ENCODE peak calls at places on chromosomes 1 and 21, in five cellular contexts. J, Q, D, A and B are unnamed samples.

GRCh38 chr21:29704719-29705118 is 235.1 kb downstream of the GRIK1 start:
- DNase-seq in J (peak), Q (no peak), D (no peak), A (peak), B (peak)

GRCh38 chr1:206000641-206001339 is 2.4 kb downstream of the RAB7B start:
- DNase-seq in J (no peak), Q (no peak), D (no peak), A (no peak), B (no peak)

GRCh38 chr1:159817276-159818041 is 9.2 kb upstream of the SLAMF8 start:
- DNase-seq in J (no peak), Q (no peak), D (no peak), A (peak), B (peak)

GRCh38 chr1:176172215-176172614 is 34.9 kb downstream of the COP1 start:
- DNase-seq in J (no peak), Q (no peak), D (no peak), A (no peak), B (no peak)

GRCh38 chr1:171794085-171794484 is 12.6 kb downstream of the METTL13 start:
- DNase-seq in J (peak), Q (peak), D (no peak), A (peak), B (peak)

GRCh38 chr1:83546863-83547262 is 452.1 kb downstream of the TTLL7 start:
- DNase-seq in J (peak), Q (no peak), D (no peak), A (peak), B (no peak)

GRCh38 chr1:214187933-214188332 is 93.0 kb upstream of the SMYD2 start:
- DNase-seq in J (no peak), Q (no peak), D (no peak), A (no peak), B (no peak)

GRCh38 chr1:202212787-202213186 is 19.2 kb downstream of the LGR6 start:
- DNase-seq in J (no peak), Q (no peak), D (no peak), A (no peak), B (no peak)

GRCh38 chr21:36847189-36847588 is 119.3 kb downstream of the HLCS start:
- DNase-seq in J (peak), Q (no peak), D (no peak), A (peak), B (peak)

GRCh38 chr21:25568230-25568629 is 39.1 kb downstream of the MRPL39 start:
- DNase-seq in J (peak), Q (no peak), D (peak), A (peak), B (peak)

GRCh38 chr1:111852216-111852615 is 96.5 kb downstream of the DDX20 start:
- DNase-seq in J (no peak), Q (no peak), D (no peak), A (no peak), B (no peak)

GRCh38 chr1:150210086-150210485 is 25.8 kb downstream of the ANP32E start:
- DNase-seq in J (no peak), Q (no peak), D (no peak), A (no peak), B (no peak)

GRCh38 chr1:8055973-8056372 is 29.9 kb upstream of the ERRFI1 start:
- DNase-seq in J (peak), Q (no peak), D (no peak), A (peak), B (peak)

GRCh38 chr1:188584119-188584518 is 1755.4 kb downstream of the PLA2G4A start:
- DNase-seq in J (no peak), Q (no peak), D (no peak), A (peak), B (no peak)

GRCh38 chr1:218351617-218352438 is 6.7 kb downstream of the TGFB2 start:
- DNase-seq in J (peak), Q (peak), D (peak), A (peak), B (peak)

GRCh38 chr1:67479146-67479891 is 49.1 kb upstream of the SERBP1 start:
- DNase-seq in J (peak), Q (no peak), D (peak), A (peak), B (peak)

GRCh38 chr21:45180289-45180599 is 105.9 kb downstream of the ADARB1 start:
- DNase-seq in J (no peak), Q (no peak), D (no peak), A (no peak), B (no peak)

GRCh38 chr1:169113613-169114119 is 7.2 kb downstream of the ATP1B1 start:
- DNase-seq in J (peak), Q (no peak), D (no peak), A (peak), B (peak)

GRCh38 chr1:160081261-160081936 is at the start of gene KCNJ9:
- DNase-seq in J (no peak), Q (no peak), D (no peak), A (no peak), B (no peak)

GRCh38 chr1:163820748-163821147 is 499.0 kb downstream of the NUF2 start:
- DNase-seq in J (peak), Q (no peak), D (no peak), A (peak), B (no peak)

GRCh38 chr1:184502154-184502553 is 115.3 kb downstream of the C1orf21 start:
- DNase-seq in J (no peak), Q (no peak), D (no peak), A (no peak), B (no peak)

GRCh38 chr1:184504695-184505338 is 118.0 kb downstream of the C1orf21 start:
- DNase-seq in J (no peak), Q (no peak), D (no peak), A (no peak), B (no peak)

GRCh38 chr1:184503221-184503749 is 116.5 kb downstream of the C1orf21 start:
- DNase-seq in J (no peak), Q (no peak), D (no peak), A (no peak), B (no peak)

GRCh38 chr1:184506501-184506900 is 119.7 kb downstream of the C1orf21 start:
- DNase-seq in J (no peak), Q (no peak), D (no peak), A (no peak), B (no peak)

GRCh38 chr1:184504012-184504694 is 117.3 kb downstream of the C1orf21 start:
- DNase-seq in J (no peak), Q (no peak), D (no peak), A (no peak), B (no peak)
- H3K4me3 ChIP-seq in J (no peak), Q (no peak), D (no peak), A (no peak), B (no peak)

DNA sequence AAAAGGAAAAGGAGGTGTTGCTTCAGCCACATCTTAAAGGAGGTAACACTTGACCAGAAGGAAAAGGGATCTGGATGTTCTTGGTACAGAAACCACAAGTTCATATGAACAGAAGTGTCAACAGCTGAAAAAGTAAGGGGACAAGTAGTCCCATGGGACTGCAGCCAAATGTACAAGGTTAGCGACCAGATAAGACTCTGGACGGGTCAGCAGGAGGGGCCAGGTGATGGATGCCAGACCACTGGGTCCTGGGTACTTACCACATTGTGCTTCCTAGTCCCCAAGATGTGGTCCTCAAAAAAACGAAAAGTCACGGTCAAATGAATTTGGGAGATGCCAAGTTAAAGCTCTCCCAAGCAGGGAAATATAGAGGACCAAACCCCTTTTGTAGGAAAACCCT is 16.6 kb upstream of the BMP8A start:
- DNase-seq in J (no peak), Q (no peak), D (no peak), A (no peak), B (no peak)
- H3K4me3 ChIP-seq in J (no peak), Q (no peak), D (no peak), A (no peak), B (no peak)

GRCh38 chr1:28812669-28813468 is 899 bp downstream of the OPRD1 start:
- DNase-seq in J (no peak), Q (no peak), D (no peak), A (no peak), B (no peak)
- H3K4me3 ChIP-seq in J (no peak), Q (no peak), D (no peak), A (no peak), B (no peak)

DNA sequence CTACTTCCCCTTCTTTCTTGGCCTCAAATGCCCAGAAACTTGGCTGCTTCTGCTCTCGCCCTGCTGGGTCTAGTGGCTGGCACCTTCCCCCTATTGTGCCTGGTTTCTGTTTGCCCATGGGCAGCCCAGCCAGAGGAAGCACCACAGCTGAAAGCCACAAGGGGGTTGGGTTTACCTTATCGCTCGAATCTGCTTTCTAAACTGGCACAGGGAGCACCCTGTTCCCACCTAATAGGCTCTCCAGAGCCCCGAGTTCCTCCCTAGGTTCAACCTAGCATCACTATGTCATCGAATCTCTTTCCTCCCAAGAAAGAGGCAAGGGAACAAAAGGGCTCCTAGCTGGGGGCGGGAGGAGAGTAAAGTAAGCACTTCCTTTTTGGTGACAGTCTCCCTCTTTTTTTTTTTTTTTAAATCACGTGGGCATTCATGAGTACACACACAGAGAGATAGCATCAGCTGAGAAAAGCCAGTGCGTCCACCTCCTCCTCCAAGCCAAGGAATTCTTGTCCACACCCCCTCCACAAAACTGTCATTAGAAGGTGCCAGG is 72.8 kb downstream of the PLEKHA6 start:
- DNase-seq in J (no peak), Q (peak), D (peak), A (peak), B (no peak)
- H3K4me3 ChIP-seq in J (no peak), Q (peak), D (no peak), A (no peak), B (no peak)

GRCh38 chr1:58695206-58695605 is 4.7 kb downstream of the MYSM1 start:
- DNase-seq in J (peak), Q (no peak), D (no peak), A (no peak), B (no peak)
- H3K4me3 ChIP-seq in J (no peak), Q (no peak), D (no peak), A (no peak), B (no peak)

GRCh38 chr1:46203738-46204405 is 738 bp downstream of the LURAP1 start:
- DNase-seq in J (no peak), Q (no peak), D (no peak), A (no peak), B (peak)
- H3K4me3 ChIP-seq in J (peak), Q (no peak), D (peak), A (peak), B (peak)

GRCh38 chr1:173475564-173476196 is 1.5 kb upstream of the PRDX6 start:
- DNase-seq in J (peak), Q (no peak), D (no peak), A (peak), B (peak)
- H3K4me3 ChIP-seq in J (peak), Q (peak), D (no peak), A (peak), B (peak)

GRCh38 chr1:29258189-29258973 is 22.1 kb downstream of the PTPRU start:
- DNase-seq in J (peak), Q (no peak), D (no peak), A (no peak), B (no peak)

GRCh38 chr1:29259802-29260441 is 23.6 kb downstream of the PTPRU start:
- DNase-seq in J (peak), Q (peak), D (no peak), A (no peak), B (peak)

GRCh38 chr1:29256979-29257804 is 20.9 kb downstream of the PTPRU start:
- DNase-seq in J (peak), Q (no peak), D (no peak), A (peak), B (peak)

GRCh38 chr1:29260531-29260930 is 24.2 kb downstream of the PTPRU start:
- DNase-seq in J (no peak), Q (no peak), D (no peak), A (no peak), B (no peak)

DNA sequence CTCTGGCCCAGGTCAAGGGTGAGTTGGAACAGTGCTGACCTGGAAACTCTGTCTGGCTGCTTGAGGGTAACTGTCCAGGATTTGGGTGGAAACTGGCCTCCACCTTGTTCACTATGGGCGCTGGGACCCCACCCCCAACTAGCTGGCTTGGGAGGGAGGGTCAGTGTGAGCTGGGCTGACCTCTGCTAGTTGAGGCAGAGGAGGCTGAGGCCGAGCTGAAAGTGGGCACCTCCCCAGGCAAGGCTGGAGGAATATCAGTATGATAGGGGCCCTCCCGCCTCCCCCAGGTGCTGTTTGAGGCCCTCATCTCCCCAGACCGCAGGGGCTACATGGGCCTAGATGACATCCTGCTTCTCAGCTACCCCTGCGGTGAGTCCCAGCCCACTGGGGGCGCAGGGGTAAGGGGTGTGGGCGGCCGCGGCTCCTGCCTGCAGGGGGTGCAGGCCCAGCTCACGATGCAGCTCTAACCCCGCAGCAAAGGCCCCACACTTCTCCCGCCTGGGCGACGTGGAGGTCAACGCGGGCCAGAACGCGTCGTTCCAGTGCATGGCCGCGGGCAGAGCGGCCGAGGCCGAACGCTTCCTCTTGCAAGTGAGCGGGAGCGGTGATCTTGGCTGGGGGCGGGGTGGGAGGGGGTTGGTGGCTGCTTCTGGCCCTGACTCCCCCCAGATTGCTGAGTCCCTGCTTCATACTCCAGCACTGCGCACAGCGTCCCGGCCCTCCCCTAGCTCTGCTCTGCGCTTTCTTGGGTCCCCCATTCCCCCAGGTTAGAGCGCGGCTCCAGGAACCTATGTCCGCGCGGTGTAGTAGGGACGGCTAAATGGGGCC is 22.9 kb downstream of the PTPRU start:
- DNase-seq in J (no peak), Q (peak), D (no peak), A (no peak), B (no peak)
- H3K4me3 ChIP-seq in J (peak), Q (peak), D (peak), A (peak), B (peak)

GRCh38 chr1:117143856-117144255 is 22.3 kb upstream of the TRIM45 start:
- DNase-seq in J (no peak), Q (no peak), D (no peak), A (no peak), B (no peak)
- H3K4me3 ChIP-seq in J (no peak), Q (no peak), D (no peak), A (no peak), B (no peak)

GRCh38 chr1:36352141-36352909 is 28.9 kb upstream of the EVA1B start:
- DNase-seq in J (peak), Q (no peak), D (no peak), A (peak), B (peak)
- H3K4me3 ChIP-seq in J (no peak), Q (no peak), D (no peak), A (no peak), B (no peak)